ENCODE peak calls at places on chromosomes 12 and 14, in seven cellular contexts. U is CD4-positive, CD25-positive, alpha-beta regulatory T cell; W is CD8-positive, alpha-beta T cell; N is choroid plexus epithelial cell; Y is colonic mucosa; V is AG10803; A is AML-193. X is an unnamed sample.

GRCh38 chr14:104549536-104550339 is 29.8 kb upstream of the C14orf180 start:
- DNase-seq in V (no peak), N (no peak), U (no peak), Y (no peak), W (no peak), A (no peak), X (no peak)

GRCh38 chr14:57364659-57365450 is 25.5 kb upstream of the NAA30 start:
- DNase-seq in N (no peak), A (no peak), W (no peak), Y (no peak), U (no peak), V (no peak), X (no peak)

GRCh38 chr14:101060171-101060601 is 156.7 kb upstream of the RTL1 start:
- DNase-seq in U (no peak), N (no peak), W (no peak), A (no peak), Y (no peak), V (no peak), X (no peak)

GRCh38 chr14:81245771-81246170 is 25.0 kb upstream of the GTF2A1 start:
- DNase-seq in W (no peak), Y (no peak), A (no peak), N (no peak), V (peak), U (no peak), X (no peak)

GRCh38 chr14:103057372-103058208 is at the start of gene CDC42BPB:
- DNase-seq in N (peak), A (no peak), W (peak), Y (peak), V (peak), U (peak), X (peak)

GRCh38 chr12:58395470-58395869 is 454.1 kb downstream of the ATP23 start:
- DNase-seq in Y (no peak), U (no peak), A (no peak), N (peak), V (peak), W (no peak), X (no peak)

GRCh38 chr14:90578283-90578985 is 181.6 kb downstream of the CALM1 start:
- DNase-seq in U (no peak), N (no peak), A (no peak), Y (no peak), V (no peak), W (no peak), X (no peak)

GRCh38 chr14:75514673-75515630 is 7.3 kb upstream of the BATF start:
- DNase-seq in W (peak), V (no peak), N (peak), A (peak), U (peak), Y (no peak), X (peak)

GRCh38 chr12:62250671-62251608 is 9.3 kb upstream of the USP15 start:
- DNase-seq in A (peak), V (peak), N (peak), Y (no peak), W (no peak), U (peak), X (no peak)

GRCh38 chr14:46147486-46147885 is 504.1 kb downstream of the RPL10L start:
- DNase-seq in U (no peak), A (no peak), Y (no peak), N (no peak), V (no peak), W (no peak), X (no peak)

GRCh38 chr14:103743691-103744090 is 28.1 kb downstream of the ZFYVE21 start:
- DNase-seq in A (no peak), W (no peak), U (no peak), V (no peak), N (no peak), Y (no peak), X (no peak)

GRCh38 chr12:128042825-128043224 is 224.1 kb upstream of the TMEM132C start:
- DNase-seq in U (no peak), Y (no peak), N (no peak), A (no peak), V (no peak), W (no peak), X (no peak)

GRCh38 chr12:49909826-49910225 is 6.1 kb upstream of the FAIM2 start:
- DNase-seq in W (no peak), U (no peak), Y (no peak), V (no peak), N (peak), A (no peak), X (no peak)

GRCh38 chr12:110776410-110776809 is 33.7 kb upstream of the PPP1CC start:
- DNase-seq in A (no peak), U (no peak), V (no peak), N (no peak), Y (no peak), W (no peak), X (no peak)

GRCh38 chr12:55057466-55057865 is 37.7 kb downstream of the NEUROD4 start:
- DNase-seq in V (no peak), A (no peak), U (no peak), Y (no peak), W (no peak), N (no peak), X (no peak)

GRCh38 chr12:20463920-20464524 is 95.7 kb downstream of the PDE3A start:
- DNase-seq in W (no peak), Y (no peak), U (no peak), A (peak), V (peak), N (peak), X (no peak)

X was measured in immature natural killer cell.